ENCODE peak calls at places on chromosomes 6 and 20, in six cellular contexts. F is PC-3, M is hypothalamus, O is left cardiac atrium, R is body of pancreas, Q is type B pancreatic cell. E is an unnamed sample.

GRCh38 chr6:155530219-155530834 is 74.7 kb upstream of the NOX3 start:
- DNase-seq in M (no peak), F (peak), R (peak), Q (no peak), O (no peak), E (peak)

GRCh38 chr6:16358531-16359138 is 120.2 kb downstream of the GMPR start:
- DNase-seq in M (no peak), O (no peak), R (no peak), Q (no peak), F (no peak), E (no peak)

GRCh38 chr6:17902953-17903352 is 84.5 kb downstream of the KIF13A start:
- DNase-seq in M (no peak), R (no peak), Q (no peak), O (no peak), F (no peak), E (no peak)

GRCh38 chr6:31180500-31180899 is 10.0 kb upstream of the POU5F1 start:
- DNase-seq in R (no peak), F (no peak), O (peak), Q (no peak), M (peak), E (peak)

GRCh38 chr6:32369678-32370077 is 2.0 kb downstream of the TSBP1 start:
- DNase-seq in O (no peak), F (peak), R (no peak), Q (no peak), M (no peak), E (no peak)

GRCh38 chr6:166412156-166412910 is 29.6 kb upstream of the MPC1 start:
- DNase-seq in F (no peak), M (no peak), O (no peak), R (no peak), Q (no peak), E (no peak)

GRCh38 chr20:24093666-24094065 is 105.1 kb upstream of the GGTLC1 start:
- DNase-seq in M (no peak), F (no peak), R (no peak), O (no peak), Q (no peak), E (no peak)

GRCh38 chr20:9035129-9035528 is 33.8 kb upstream of the PLCB4 start:
- DNase-seq in F (peak), Q (no peak), M (no peak), R (no peak), O (no peak), E (no peak)

GRCh38 chr20:32480361-32481199 is 104.6 kb downstream of the NOL4L start:
- DNase-seq in O (peak), M (no peak), Q (no peak), R (no peak), F (no peak), E (no peak)

GRCh38 chr20:53943522-53944291 is 126.7 kb downstream of the BCAS1 start:
- DNase-seq in M (no peak), F (peak), R (peak), Q (no peak), O (no peak), E (no peak)

GRCh38 chr6:32086661-32087573 is 22.2 kb downstream of the TNXB start:
- DNase-seq in F (peak), M (no peak), Q (no peak), R (no peak), O (no peak), E (no peak)

GRCh38 chr20:12022121-12022520 is 104.4 kb downstream of the BTBD3 start:
- DNase-seq in M (no peak), R (no peak), F (no peak), O (no peak), Q (no peak), E (no peak)

E was measured in globus pallidus.